ENCODE peak calls at places on chromosomes 2 and 18, in five cellular contexts. One of them, this sample, is unnamed.

GRCh38 chr18:7812431-7813063 is 245.4 kb downstream of the PTPRM start:
- DNase-seq in endothelial cell: no peak
- DNase-seq in pancreas: no peak
- DNase-seq in NCI-H774: no peak
- DNase-seq in cardiac fibroblast: peak; percentile 85
- DNase-seq in this sample: peak; percentile 83

GRCh38 chr2:224838335-224838734 is 122.2 kb upstream of the CCDC195 start:
- DNase-seq in endothelial cell: no peak
- DNase-seq in pancreas: no peak
- DNase-seq in NCI-H774: no peak
- DNase-seq in cardiac fibroblast: peak; percentile 41
- DNase-seq in this sample: peak; percentile 85

GRCh38 chr2:145801210-145801609 is 1281.3 kb upstream of the ZEB2 start:
- DNase-seq in endothelial cell: no peak
- DNase-seq in pancreas: no peak
- DNase-seq in NCI-H774: no peak
- DNase-seq in cardiac fibroblast: no peak
- DNase-seq in this sample: no peak

GRCh38 chr2:120517790-120518469 is 172.0 kb downstream of the INHBB start:
- DNase-seq in endothelial cell: no peak
- DNase-seq in pancreas: no peak
- DNase-seq in NCI-H774: peak; percentile 47
- DNase-seq in cardiac fibroblast: no peak
- DNase-seq in this sample: no peak

GRCh38 chr2:134136702-134137101 is 117.2 kb upstream of the MGAT5 start:
- DNase-seq in endothelial cell: no peak
- DNase-seq in pancreas: no peak
- DNase-seq in NCI-H774: no peak
- DNase-seq in cardiac fibroblast: no peak
- DNase-seq in this sample: no peak

GRCh38 chr2:241272722-241273551 is 42.5 kb downstream of the HDLBP start:
- DNase-seq in endothelial cell: peak; percentile 62
- DNase-seq in pancreas: peak; percentile 54
- DNase-seq in NCI-H774: peak; percentile 4
- DNase-seq in cardiac fibroblast: peak; percentile 83
- DNase-seq in this sample: no peak

GRCh38 chr2:235045336-235045972 is 93.6 kb downstream of the SH3BP4 start:
- DNase-seq in endothelial cell: no peak
- DNase-seq in pancreas: no peak
- DNase-seq in NCI-H774: no peak
- DNase-seq in cardiac fibroblast: no peak
- DNase-seq in this sample: no peak

GRCh38 chr2:204491528-204491927 is 53.7 kb upstream of the PARD3B start:
- DNase-seq in endothelial cell: no peak
- DNase-seq in pancreas: no peak
- DNase-seq in NCI-H774: no peak
- DNase-seq in cardiac fibroblast: peak; percentile 19
- DNase-seq in this sample: peak; percentile 16

GRCh38 chr2:106561803-106562202 is 74.6 kb downstream of the CD8B2 start:
- DNase-seq in endothelial cell: no peak
- DNase-seq in pancreas: no peak
- DNase-seq in NCI-H774: no peak
- DNase-seq in cardiac fibroblast: no peak
- DNase-seq in this sample: no peak

GRCh38 chr2:234446404-234447076 is 50.3 kb downstream of the ARL4C start:
- DNase-seq in endothelial cell: no peak
- DNase-seq in pancreas: peak; percentile 55
- DNase-seq in NCI-H774: no peak
- DNase-seq in cardiac fibroblast: no peak
- DNase-seq in this sample: no peak

GRCh38 chr2:166651080-166651675 is 157.1 kb upstream of the SCN7A start:
- DNase-seq in endothelial cell: no peak
- DNase-seq in pancreas: no peak
- DNase-seq in NCI-H774: no peak
- DNase-seq in cardiac fibroblast: peak; percentile 67
- DNase-seq in this sample: peak; percentile 86

GRCh38 chr18:335741-336140 is 67.9 kb upstream of the THOC1 start:
- DNase-seq in endothelial cell: no peak
- DNase-seq in pancreas: no peak
- DNase-seq in NCI-H774: no peak
- DNase-seq in cardiac fibroblast: no peak
- DNase-seq in this sample: no peak

GRCh38 chr18:14097761-14098160 is 34.5 kb downstream of the ZNF519 start:
- DNase-seq in endothelial cell: no peak
- DNase-seq in pancreas: no peak
- DNase-seq in NCI-H774: no peak
- DNase-seq in cardiac fibroblast: no peak
- DNase-seq in this sample: no peak

GRCh38 chr2:144705328-144706245 is 185.7 kb upstream of the ZEB2 start:
- DNase-seq in endothelial cell: no peak
- DNase-seq in pancreas: no peak
- DNase-seq in NCI-H774: no peak
- DNase-seq in cardiac fibroblast: peak; percentile 31
- DNase-seq in this sample: peak; percentile 3

GRCh38 chr2:145114726-145115125 is 594.8 kb upstream of the ZEB2 start:
- DNase-seq in endothelial cell: no peak
- DNase-seq in pancreas: no peak
- DNase-seq in NCI-H774: no peak
- DNase-seq in cardiac fibroblast: peak; percentile 31
- DNase-seq in this sample: peak; percentile 72

GRCh38 chr18:57921708-57922107 is 118.6 kb upstream of the ATP8B1 start:
- DNase-seq in endothelial cell: no peak
- DNase-seq in pancreas: no peak
- DNase-seq in NCI-H774: no peak
- DNase-seq in cardiac fibroblast: peak; percentile 16
- DNase-seq in this sample: no peak

GRCh38 chr2:149832256-149832655 is 244.7 kb upstream of the MMADHC start:
- DNase-seq in endothelial cell: no peak
- DNase-seq in pancreas: no peak
- DNase-seq in NCI-H774: no peak
- DNase-seq in cardiac fibroblast: no peak
- DNase-seq in this sample: peak; percentile 24

GRCh38 chr18:62690416-62690815 is 24.9 kb upstream of the PHLPP1 start:
- DNase-seq in endothelial cell: no peak
- DNase-seq in pancreas: no peak
- DNase-seq in NCI-H774: no peak
- DNase-seq in cardiac fibroblast: no peak
- DNase-seq in this sample: no peak

GRCh38 chr2:241064008-241064801 is 37.9 kb downstream of the MTERF4 start:
- DNase-seq in endothelial cell: peak; percentile 13
- DNase-seq in pancreas: peak; percentile 74
- DNase-seq in NCI-H774: peak; percentile 13
- DNase-seq in cardiac fibroblast: no peak
- DNase-seq in this sample: no peak